ENCODE peak calls at places on chromosomes 16 and 17, in seven cellular contexts. S is K562, A is WTC11, U is endothelial cell of umbilical vein, F is A549, V is H1, C is HCT116. H is an unnamed sample.

GRCh38 chr17:42894283-42895184 is 6.1 kb upstream of the G6PC1 start:
- DNase-seq in C (no peak), F (no peak), A (no peak), S (no peak), U (peak; percentile 8), V (no peak), H (no peak)

GRCh38 chr17:82180776-82181528 is 31.7 kb downstream of the CCDC57 start:
- DNase-seq in F (no peak), V (no peak), U (no peak), A (no peak), C (no peak), S (no peak), H (no peak)

GRCh38 chr16:52487849-52488457 is 59.0 kb downstream of the TOX3 start:
- DNase-seq in C (no peak), F (no peak), U (no peak), S (no peak), A (no peak), V (no peak), H (no peak)

GRCh38 chr17:36544049-36544319 is 735 bp upstream of the GGNBP2 start:
- DNase-seq in A (no peak), U (peak; percentile 67), V (no peak), F (peak; percentile 72), S (peak; percentile 74), C (no peak), H (no peak)

GRCh38 chr17:1473170-1473569 is 17.1 kb upstream of the CRK start:
- DNase-seq in U (no peak), F (no peak), C (no peak), V (no peak), A (peak; percentile 30), S (peak; percentile 16), H (no peak)

GRCh38 chr17:61157246-61157887 is 242.3 kb upstream of the TBX2 start:
- DNase-seq in C (no peak), A (no peak), S (peak; percentile 27), U (no peak), F (peak; percentile 67), V (no peak), H (peak; percentile 54)

GRCh38 chr16:85650864-85651811 is 37.6 kb downstream of the GINS2 start:
- DNase-seq in U (no peak), C (no peak), F (no peak), S (no peak), V (no peak), A (no peak), H (peak; percentile 86)

GRCh38 chr17:7241047-7241733 is 1.1 kb downstream of the GABARAP start:
- DNase-seq in S (no peak), U (no peak), A (no peak), C (no peak), V (no peak), F (no peak), H (no peak)

GRCh38 chr16:58503166-58503862 is 3.4 kb downstream of the NDRG4 start:
- DNase-seq in V (no peak), A (no peak), F (no peak), U (no peak), S (no peak), C (no peak), H (no peak)

GRCh38 chr17:71883258-71883657 is 237.6 kb upstream of the SOX9 start:
- DNase-seq in S (no peak), F (no peak), A (no peak), U (no peak), V (no peak), C (no peak), H (no peak)

GRCh38 chr16:89860747-89861304 is 12.6 kb upstream of the TCF25 start:
- DNase-seq in U (peak; percentile 57), A (peak; percentile 91), F (peak; percentile 58), S (peak; percentile 82), C (peak; percentile 51), V (peak; percentile 97), H (peak; percentile 95)

GRCh38 chr16:75266738-75267630 is 15.6 kb upstream of the BCAR1 start:
- DNase-seq in U (no peak), C (no peak), F (no peak), S (no peak), A (no peak), V (no peak), H (peak; percentile 50)

GRCh38 chr16:81415757-81416156 is 28.9 kb upstream of the CMIP start:
- DNase-seq in S (no peak), A (peak; percentile 67), V (no peak), U (no peak), F (no peak), C (no peak), H (no peak)

GRCh38 chr17:72030067-72030899 is 90.5 kb upstream of the SOX9 start:
- DNase-seq in S (no peak), A (peak; percentile 82), C (no peak), U (no peak), F (peak; percentile 82), V (peak; percentile 75), H (no peak)

GRCh38 chr17:40548491-40548981 is 16.7 kb downstream of the CCR7 start:
- DNase-seq in A (no peak), S (no peak), V (no peak), U (no peak), F (no peak), C (no peak), H (no peak)

GRCh38 chr16:63530974-63531373 is 1494.7 kb upstream of the CDH8 start:
- DNase-seq in A (no peak), F (no peak), C (no peak), V (no peak), U (no peak), S (no peak), H (no peak)

GRCh38 chr16:50282010-50282538 is 15.7 kb downstream of the ADCY7 start:
- DNase-seq in F (no peak), C (no peak), V (no peak), U (no peak), A (no peak), S (peak; percentile 52), H (no peak)

DNA sequence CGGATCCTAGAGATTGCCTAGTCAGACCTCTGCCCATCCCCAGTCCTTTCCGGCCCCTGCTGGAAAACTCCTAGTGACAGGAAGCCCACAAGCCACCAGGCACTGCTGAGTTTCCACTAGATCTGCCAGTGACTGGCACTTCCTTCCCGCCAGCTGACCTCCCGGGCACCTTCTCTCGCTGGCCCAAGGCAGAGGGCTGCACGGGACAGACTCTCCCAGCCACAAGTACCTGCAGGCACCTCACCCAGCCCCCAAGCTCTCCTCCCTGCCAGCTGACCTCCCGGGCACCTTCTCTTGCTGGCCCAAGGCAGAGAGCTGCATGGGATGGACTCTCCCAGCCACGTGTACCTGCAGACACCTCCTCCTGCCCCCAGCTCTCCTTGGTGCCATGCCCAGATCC is 66.3 kb upstream of the DOC2B start:
- DNase-seq in V (no peak), F (no peak), U (no peak), A (peak; percentile 8), S (no peak), C (no peak), H (no peak)
- TF ChIP-seq MAX in V (no peak), F (no peak), U (no peak), A (no peak), S (no peak), C (no peak), H (no peak)

DNA sequence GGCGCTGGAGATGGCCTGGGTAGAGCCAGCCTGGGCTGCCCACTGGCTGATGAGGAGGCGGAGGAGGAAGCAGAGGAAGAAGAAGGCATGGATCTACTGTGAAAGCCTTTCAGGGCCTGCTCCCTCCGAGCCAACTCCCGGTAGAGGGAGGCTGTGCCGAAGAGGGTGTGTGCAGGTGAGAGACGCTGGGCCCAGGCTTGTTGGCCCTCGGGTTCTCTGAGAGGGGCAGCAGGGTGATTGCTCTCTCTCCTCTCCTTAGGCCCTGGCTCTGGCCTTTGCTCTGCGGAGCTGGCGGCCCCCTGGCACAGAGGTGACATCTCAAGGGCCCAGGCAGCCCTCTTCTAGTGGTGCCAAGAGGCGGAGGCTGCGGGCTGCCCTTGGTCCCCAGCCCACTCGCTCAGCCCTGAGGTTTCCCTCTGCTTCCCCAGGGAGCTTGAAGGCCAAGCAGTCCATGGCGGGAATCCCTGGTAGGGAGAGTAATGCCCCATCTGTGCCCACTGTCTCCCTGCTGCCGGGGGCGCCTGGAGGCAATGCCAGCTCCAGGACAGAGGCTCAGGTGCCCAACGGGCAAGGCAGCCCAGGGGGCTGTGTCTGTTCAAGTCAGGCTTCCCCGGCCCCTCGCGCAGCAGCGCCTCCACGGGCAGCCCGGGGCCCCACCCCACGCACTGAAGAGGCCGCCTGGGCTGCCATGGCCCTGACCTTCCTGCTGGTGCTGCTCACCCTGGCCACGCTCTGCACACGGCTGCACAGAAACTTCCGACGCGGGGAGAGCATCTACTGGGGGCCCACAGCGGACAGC is 3.6 kb downstream of the TP53I13 start:
- DNase-seq in U (no peak), F (no peak), V (no peak), A (peak; percentile 26), C (no peak), S (no peak), H (peak; percentile 68)
- TF ChIP-seq MAX in U (no peak), F (no peak), V (no peak), A (no peak), C (no peak), S (no peak), H (no peak)

DNA sequence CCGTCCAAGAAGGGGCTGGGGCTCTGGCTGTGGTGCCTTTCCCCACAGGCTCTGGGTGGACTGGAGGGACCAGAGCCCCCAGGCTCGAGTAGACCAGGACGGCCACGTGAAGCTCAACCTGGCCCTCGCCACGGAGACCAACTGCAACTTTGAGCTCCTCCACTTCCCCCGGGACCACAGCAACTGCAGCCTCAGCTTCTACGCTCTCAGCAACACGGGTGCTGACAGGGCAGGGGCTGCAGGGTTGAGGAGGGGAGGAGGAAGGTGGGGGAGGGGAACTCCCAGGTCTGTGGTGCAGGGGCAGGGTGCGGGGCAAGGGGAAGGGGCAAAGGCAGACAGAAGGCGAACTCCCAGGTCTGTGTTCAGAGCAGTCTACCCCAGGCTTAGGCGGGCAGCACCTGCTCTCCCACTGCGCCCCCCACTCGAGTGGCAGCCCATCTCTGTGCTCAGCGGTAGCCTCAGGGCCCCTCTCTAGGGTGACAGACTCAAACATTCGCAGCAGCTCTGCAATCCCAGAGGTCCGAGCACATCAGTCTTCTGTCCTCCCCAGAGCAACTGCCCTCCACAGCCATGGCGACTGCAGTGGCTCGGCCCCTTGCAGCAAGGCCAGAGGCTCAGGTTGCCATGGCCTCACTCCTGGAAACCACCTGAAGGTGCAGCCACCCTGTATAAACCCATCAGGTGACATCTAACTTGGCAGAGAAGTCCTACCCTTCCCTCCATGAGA is 1.4 kb downstream of the ZACN start:
- DNase-seq in F (no peak), U (no peak), S (no peak), V (peak; percentile 72), A (peak; percentile 49), C (no peak), H (peak; percentile 72)
- TF ChIP-seq MAX in F (no peak), U (no peak), S (no peak), V (peak; percentile 9), A (no peak), C (no peak), H (no peak)

DNA sequence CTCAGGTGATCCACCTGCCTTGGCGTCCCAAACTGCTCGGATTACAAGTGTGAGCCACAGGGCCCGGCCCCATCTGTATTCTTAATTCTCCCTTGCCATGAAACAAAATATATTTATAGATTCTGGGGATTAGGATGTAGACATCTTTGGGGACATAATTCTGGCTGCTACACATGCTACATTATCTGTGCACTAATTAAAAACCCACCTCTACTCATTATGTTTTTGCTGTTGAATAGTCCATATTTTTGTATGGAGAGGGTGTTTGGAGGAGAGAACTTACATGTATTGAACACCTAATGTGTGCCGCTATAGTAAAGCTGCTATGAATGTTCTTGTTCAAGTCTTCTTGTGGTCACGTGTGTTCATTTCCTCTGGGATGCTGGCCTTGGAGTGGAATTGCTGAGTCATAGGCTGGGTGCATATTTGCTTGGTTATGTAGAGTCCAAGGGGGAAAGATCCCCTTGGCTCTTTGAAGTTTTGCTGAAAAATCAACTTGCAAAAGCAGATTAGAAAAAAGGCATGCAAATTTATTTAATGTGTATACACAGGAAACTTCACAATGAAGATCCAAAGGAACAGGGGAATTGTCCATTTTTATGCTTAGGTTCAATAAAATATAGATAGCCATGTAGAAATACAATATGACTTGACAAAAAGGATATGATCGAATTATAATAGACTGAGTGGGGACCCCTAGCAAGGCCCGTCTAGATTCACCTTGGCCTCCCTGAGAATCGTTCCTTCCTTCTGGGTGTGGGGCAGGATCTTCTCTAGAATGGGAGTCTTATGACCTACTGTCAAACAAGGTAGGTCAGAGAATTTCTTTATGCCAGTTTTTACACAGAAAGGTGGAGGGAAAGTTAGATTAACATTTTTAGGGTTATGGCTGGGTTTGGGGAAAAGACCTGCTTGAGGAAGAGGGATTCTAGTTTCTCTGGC is 42.1 kb upstream of the GPRC5B start:
- DNase-seq in S (peak; percentile 19), U (peak; percentile 48), A (no peak), F (peak; percentile 65), C (peak; percentile 50), V (no peak), H (no peak)
- TF ChIP-seq MAX in S (no peak), U (no peak), A (no peak), F (no peak), C (no peak), V (no peak), H (no peak)

H was measured in SK-N-SH.